ENCODE peak calls at places on chromosome 4, in nine cellular contexts. F is AG10803; B is AG04449; C is CD4-positive, alpha-beta T cell; O is left lung; J is psoas muscle; H is fibroblast of the aortic adventitia; I is fibroblast of pulmonary artery; T is OCI-LY7. U is an unnamed sample.

GRCh38 chr4:78779280-78779679 is 3.1 kb downstream of the BMP2K start:
- DNase-seq in F (peak; percentile 33), B (no peak), C (no peak), O (no peak), J (no peak), H (no peak), I (no peak), T (no peak), U (no peak)

GRCh38 chr4:86032476-86033022 is 327.3 kb downstream of the MAPK10 start:
- DNase-seq in F (peak; percentile 98), B (peak; percentile 86), C (no peak), O (no peak), J (peak; percentile 42), H (peak; percentile 96), I (peak; percentile 93), T (no peak), U (no peak)

GRCh38 chr4:142406051-142406549 is 440.0 kb downstream of the INPP4B start:
- DNase-seq in F (peak; percentile 54), B (no peak), C (no peak), O (no peak), J (no peak), H (peak; percentile 51), I (peak; percentile 55), T (no peak), U (no peak)

GRCh38 chr4:121155893-121156292 is 8.2 kb downstream of the TNIP3 start:
- DNase-seq in F (peak; percentile 90), B (peak; percentile 68), C (no peak), O (no peak), J (no peak), H (peak; percentile 92), I (peak; percentile 96), T (no peak), U (no peak)

GRCh38 chr4:87240341-87240740 is 19.9 kb upstream of the KLHL8 start:
- DNase-seq in F (no peak), B (no peak), C (no peak), O (no peak), J (no peak), H (no peak), I (no peak), T (no peak), U (no peak)

GRCh38 chr4:141154725-141155124 is 21.5 kb upstream of the RNF150 start:
- DNase-seq in F (no peak), B (no peak), C (no peak), O (no peak), J (no peak), H (no peak), I (no peak), T (no peak), U (no peak)

GRCh38 chr4:55312491-55313101 is 33.4 kb upstream of the SRD5A3 start:
- DNase-seq in F (peak; percentile 79), B (no peak), C (no peak), O (no peak), J (no peak), H (peak; percentile 72), I (peak; percentile 81), T (peak; percentile 50), U (no peak)

GRCh38 chr4:8593268-8594096 is 917 bp downstream of the CPZ start:
- DNase-seq in F (no peak), B (no peak), C (no peak), O (peak; percentile 65), J (no peak), H (no peak), I (no peak), T (no peak), U (no peak)

GRCh38 chr4:119783200-119783978 is 154.8 kb upstream of the PDE5A start:
- DNase-seq in F (no peak), B (no peak), C (no peak), O (no peak), J (no peak), H (no peak), I (no peak), T (no peak), U (no peak)

GRCh38 chr4:168805341-168805740 is 204.7 kb downstream of the CBR4 start:
- DNase-seq in F (no peak), B (no peak), C (no peak), O (no peak), J (no peak), H (no peak), I (no peak), T (no peak), U (no peak)

GRCh38 chr4:33882246-33882990 is 2361.9 kb downstream of the ARAP2 start:
- DNase-seq in F (peak; percentile 16), B (no peak), C (no peak), O (no peak), J (no peak), H (peak; percentile 24), I (peak; percentile 61), T (no peak), U (no peak)

GRCh38 chr4:53119685-53120084 is 246.2 kb downstream of the SCFD2 start:
- DNase-seq in F (peak; percentile 77), B (no peak), C (no peak), O (no peak), J (no peak), H (peak; percentile 87), I (peak; percentile 80), T (no peak), U (no peak)

GRCh38 chr4:175882891-175883290 is 70.8 kb upstream of the GPM6A start:
- DNase-seq in F (no peak), B (no peak), C (no peak), O (no peak), J (no peak), H (no peak), I (no peak), T (no peak), U (no peak)

GRCh38 chr4:26522478-26522877 is 32.2 kb upstream of the CCKAR start:
- DNase-seq in F (peak; percentile 65), B (no peak), C (no peak), O (no peak), J (no peak), H (peak; percentile 73), I (peak; percentile 4), T (no peak), U (no peak)

GRCh38 chr4:43423276-43423675 is 530.8 kb downstream of the GRXCR1 start:
- DNase-seq in F (no peak), B (no peak), C (no peak), O (no peak), J (no peak), H (no peak), I (no peak), T (no peak), U (no peak)

GRCh38 chr4:100347241-100347640 is 157.0 kb upstream of the DDIT4L start:
- DNase-seq in F (no peak), B (no peak), C (no peak), O (peak; percentile 4), J (no peak), H (no peak), I (no peak), T (no peak), U (no peak)

GRCh38 chr4:37597019-37597418 is 89.2 kb downstream of the RELL1 start:
- DNase-seq in F (no peak), B (no peak), C (no peak), O (no peak), J (no peak), H (no peak), I (no peak), T (no peak), U (no peak)

GRCh38 chr4:37591349-37591748 is 94.8 kb downstream of the RELL1 start:
- DNase-seq in F (no peak), B (no peak), C (no peak), O (no peak), J (no peak), H (no peak), I (no peak), T (no peak), U (no peak)

GRCh38 chr4:37590016-37590415 is 96.2 kb downstream of the RELL1 start:
- DNase-seq in F (no peak), B (no peak), C (no peak), O (no peak), J (no peak), H (no peak), I (no peak), T (no peak), U (no peak)

GRCh38 chr4:37595875-37596402 is 90.2 kb downstream of the RELL1 start:
- DNase-seq in F (no peak), B (no peak), C (no peak), O (no peak), J (no peak), H (no peak), I (no peak), T (peak; percentile 18), U (no peak)

DNA sequence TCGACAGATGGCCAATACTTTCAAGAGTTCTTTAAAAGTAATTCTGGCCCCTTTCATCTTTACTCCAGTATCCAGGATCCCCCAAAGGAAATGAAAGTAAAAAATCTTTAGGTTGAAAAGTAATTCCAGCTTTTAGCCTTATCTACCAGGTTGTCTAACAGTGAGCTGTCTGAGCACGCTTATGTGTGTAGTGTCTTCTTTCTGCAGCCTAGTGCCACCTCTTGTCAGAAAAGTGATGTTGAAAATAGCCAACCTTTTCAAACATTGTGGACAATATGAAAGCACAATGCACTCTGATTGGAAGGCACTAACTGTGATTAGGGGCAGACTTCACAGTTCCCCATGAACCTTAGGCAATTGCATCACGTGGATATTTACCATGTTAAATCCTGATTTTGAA is 92.1 kb downstream of the RELL1 start:
- DNase-seq in F (no peak), B (no peak), C (no peak), O (no peak), J (no peak), H (no peak), I (no peak), T (no peak), U (no peak)
- TF ChIP-seq CTCF in F (no peak), B (no peak), C (no peak), O (no peak), J (no peak), H (no peak), I (no peak), T (no peak), U (no peak)

DNA sequence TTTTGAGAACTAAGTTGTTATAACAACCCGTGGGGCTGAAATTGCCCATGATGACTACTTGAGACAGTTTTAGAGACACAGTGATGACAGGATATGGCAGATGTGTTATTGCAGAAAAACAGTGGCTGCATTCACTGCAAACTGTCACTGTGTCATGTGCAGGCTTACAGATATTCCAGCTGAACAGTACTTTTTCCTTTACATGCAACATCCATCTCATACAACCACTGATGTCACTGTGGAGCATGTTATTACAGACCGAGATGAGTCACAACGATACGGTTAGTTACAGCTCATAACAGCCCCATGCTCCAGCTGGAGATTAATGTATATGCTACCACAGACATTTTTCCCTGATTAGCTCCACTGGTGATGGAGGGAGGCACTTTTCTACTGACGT is 207.4 kb downstream of the TMA16 start:
- DNase-seq in F (no peak), B (no peak), C (no peak), O (no peak), J (no peak), H (no peak), I (no peak), T (no peak), U (no peak)
- TF ChIP-seq CTCF in F (no peak), B (no peak), C (no peak), O (no peak), J (no peak), H (no peak), I (no peak), T (no peak), U (no peak)

GRCh38 chr4:111806331-111806730 is 338.9 kb upstream of the FAM241A start:
- DNase-seq in F (no peak), B (no peak), C (no peak), O (no peak), J (no peak), H (no peak), I (no peak), T (no peak), U (no peak)
- TF ChIP-seq CTCF in F (no peak), B (no peak), C (no peak), O (no peak), J (no peak), H (no peak), I (no peak), T (no peak), U (no peak)

GRCh38 chr4:97548943-97549583 is 594.2 kb downstream of the STPG2 start:
- DNase-seq in F (no peak), B (no peak), C (no peak), O (no peak), J (no peak), H (no peak), I (peak; percentile 16), T (no peak), U (no peak)
- TF ChIP-seq CTCF in F (no peak), B (no peak), C (no peak), O (no peak), J (no peak), H (no peak), I (peak; percentile 28), T (no peak), U (no peak)

U was measured in activated B cell treated with CpG ODN at 0.5 μM for 24 hours.